ENCODE peak calls at places on chromosomes 3 and 15, in four cellular contexts. W is cardiac muscle cell, Z is Peyer's patch, J is right cardiac atrium. V is an unnamed sample. For H3K9me3, the result is how much of the 10 kb centered on the place peaks cover.

GRCh38 chr3:162022931-162023330 is 526.3 kb downstream of the OTOL1 start:
- DNase-seq in W (no peak), Z (no peak), J (no peak), V (no peak)

GRCh38 chr3:42515391-42515916 is 13.0 kb downstream of the VIPR1 start:
- DNase-seq in W (no peak), Z (peak), J (peak), V (no peak)

GRCh38 chr15:93052090-93052892 is 36.7 kb downstream of the RGMA start:
- DNase-seq in W (no peak), Z (no peak), J (no peak), V (no peak)

GRCh38 chr15:40115670-40116093 is 7.0 kb upstream of the BMF start:
- DNase-seq in W (peak), Z (peak), J (peak), V (no peak)

GRCh38 chr15:42364529-42364928 is 5.2 kb downstream of the CAPN3 start:
- DNase-seq in W (peak), Z (no peak), J (peak), V (no peak)

GRCh38 chr15:31442203-31443090 is 115.8 kb downstream of the KLF13 start:
- DNase-seq in W (peak), Z (no peak), J (no peak), V (peak)

GRCh38 chr3:141795311-141795710 is 32.1 kb downstream of the GRK7 start:
- DNase-seq in W (no peak), Z (no peak), J (no peak), V (no peak)

GRCh38 chr15:68229386-68230156 is at the start of gene CLN6:
- DNase-seq in W (peak), Z (peak), J (peak), V (peak)

GRCh38 chr3:127541320-127541719 is 49.2 kb downstream of the TPRA1 start:
- DNase-seq in W (no peak), Z (no peak), J (no peak), V (no peak)

GRCh38 chr3:48636149-48636548 is 888 bp upstream of the SLC26A6 start:
- DNase-seq in W (peak), Z (no peak), J (no peak), V (no peak)

GRCh38 chr3:184015381-184016019 is 2.2 kb downstream of the ABCC5 start:
- DNase-seq in W (no peak), Z (peak), J (no peak), V (no peak)

GRCh38 chr3:136146981-136147729 is 49.0 kb downstream of the MSL2 start:
- DNase-seq in W (no peak), Z (no peak), J (no peak), V (no peak)

GRCh38 chr3:124769462-124769861 is 39.2 kb downstream of the UMPS start:
- DNase-seq in W (no peak), Z (no peak), J (no peak), V (no peak)

GRCh38 chr3:24420224-24420623 is 74.4 kb downstream of the THRB start:
- DNase-seq in W (no peak), Z (no peak), J (no peak), V (no peak)

GRCh38 chr15:20348900-20349773 is 192.5 kb downstream of the GOLGA6L6 start:
- DNase-seq in W (no peak), Z (peak), J (peak), V (peak)

GRCh38 chr3:77161098-77161497 is 121.2 kb downstream of the ROBO2 start:
- DNase-seq in W (no peak), Z (no peak), J (no peak), V (no peak)

GRCh38 chr3:16190704-16191103 is 16.2 kb downstream of the GALNT15 start:
- DNase-seq in W (peak), Z (no peak), J (no peak), V (no peak)

GRCh38 chr3:171640520-171641412 is 169.5 kb downstream of the PLD1 start:
- DNase-seq in W (peak), Z (no peak), J (no peak), V (no peak)

GRCh38 chr3:139937674-139938279 is 2.8 kb downstream of the CLSTN2 start:
- DNase-seq in W (peak), Z (peak), J (peak), V (no peak)

GRCh38 chr15:85095566-85095965 is 113.9 kb downstream of the PDE8A start:
- DNase-seq in W (no peak), Z (no peak), J (no peak), V (no peak)

GRCh38 chr3:165192610-165193192 is 3.5 kb downstream of the SLITRK3 start:
- DNase-seq in W (no peak), Z (no peak), J (no peak), V (no peak)

GRCh38 chr3:88141458-88142083 is 8.2 kb upstream of the C3orf38 start:
- DNase-seq in W (peak), Z (no peak), J (no peak), V (no peak)
- H3K9me3 ChIP-seq in W (under half), Z (under half), J (under half), V (under half)

GRCh38 chr3:193031909-193032308 is 114.3 kb upstream of the MB21D2 start:
- DNase-seq in W (no peak), Z (no peak), J (no peak), V (no peak)
- H3K4me3 ChIP-seq in W (no peak), Z (no peak), J (no peak), V (no peak)

GRCh38 chr3:13706451-13706850 is 157.5 kb downstream of the FBLN2 start:
- DNase-seq in W (no peak), Z (peak), J (no peak), V (peak)
- H3K9me3 ChIP-seq in W (under half), Z (under half), J (under half), V (under half)

DNA sequence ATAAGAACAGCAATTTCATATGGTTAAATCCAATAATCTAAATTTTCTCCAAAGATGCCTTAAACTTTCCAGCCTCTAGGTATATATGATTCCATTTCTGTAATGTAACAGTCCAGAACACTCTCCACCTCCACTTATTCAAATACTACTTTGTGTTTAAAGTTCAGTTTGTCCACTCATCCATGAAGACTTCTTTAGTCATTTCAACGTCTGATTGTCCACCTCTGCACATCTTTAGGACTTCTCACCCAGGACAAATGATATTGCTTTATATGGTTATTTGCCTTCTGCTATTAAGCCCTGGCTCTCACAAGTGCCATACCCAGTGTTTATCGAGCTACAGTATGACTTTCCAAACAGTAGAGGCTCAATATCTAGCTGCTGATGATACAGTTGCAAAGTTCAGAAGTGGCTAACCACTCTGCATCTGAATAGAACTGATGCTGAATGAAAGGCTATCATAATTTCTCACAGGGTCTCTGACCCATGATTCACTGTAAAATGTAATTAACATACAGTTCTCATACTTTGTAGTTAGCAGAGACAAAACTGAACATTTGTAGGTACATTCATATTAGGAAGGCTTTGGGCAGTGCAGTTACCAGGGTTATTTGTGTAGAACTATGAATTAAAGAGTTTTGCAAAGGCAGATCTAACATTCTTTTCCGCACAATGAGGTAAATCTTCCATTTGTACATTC is 93.7 kb upstream of the MBNL1 start:
- DNase-seq in W (no peak), Z (no peak), J (no peak), V (no peak)
- H3K4me3 ChIP-seq in W (no peak), Z (no peak), J (no peak), V (no peak)

GRCh38 chr3:12303998-12304397 is 15.1 kb downstream of the PPARG start:
- DNase-seq in W (no peak), Z (no peak), J (no peak), V (no peak)

GRCh38 chr3:12308517-12308916 is 19.6 kb downstream of the PPARG start:
- DNase-seq in W (peak), Z (no peak), J (no peak), V (no peak)

GRCh38 chr3:12303532-12303931 is 14.7 kb downstream of the PPARG start:
- DNase-seq in W (peak), Z (no peak), J (no peak), V (no peak)

GRCh38 chr3:12309716-12310115 is 20.8 kb downstream of the PPARG start:
- DNase-seq in W (no peak), Z (no peak), J (no peak), V (no peak)

DNA sequence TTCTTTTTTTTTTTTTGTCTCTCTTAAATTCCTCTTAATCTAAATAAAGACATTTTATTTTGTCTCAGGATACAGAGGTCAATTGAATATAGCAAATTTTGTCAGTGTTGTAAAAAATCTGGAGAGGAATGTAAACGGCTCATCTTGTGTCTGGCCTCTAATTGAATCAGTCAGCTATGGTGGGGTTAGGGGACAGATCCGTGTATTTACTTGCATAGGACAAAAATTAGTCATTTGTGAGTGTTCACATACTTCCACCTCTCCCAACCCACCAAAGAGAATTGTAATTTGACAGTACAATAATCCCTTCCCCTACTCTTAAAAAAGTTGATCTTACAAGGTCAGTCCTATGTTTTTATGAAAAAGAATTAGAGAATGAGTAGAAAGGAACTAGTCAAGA is 18.3 kb downstream of the PPARG start:
- DNase-seq in W (no peak), Z (no peak), J (no peak), V (no peak)
- H3K9me3 ChIP-seq in W (under half), Z (under half), J (under half), V (under half)